ENCODE peak calls at places on chromosomes 11 and 22, in five cellular contexts. U is cardiac fibroblast; G is CD8-positive, alpha-beta memory T cell; I is HEK293T; N is SHP77. H is an unnamed sample.

GRCh38 chr11:59802639-59803176 is 7.9 kb downstream of the MRPL16 start:
- DNase-seq in U (peak), I (peak), G (peak), N (no peak), H (peak)

GRCh38 chr22:37431811-37432707 is 4.8 kb upstream of the ELFN2 start:
- DNase-seq in I (no peak), G (no peak), N (no peak), U (peak), H (peak)

GRCh38 chr22:24985824-24986214 is 33.3 kb downstream of the KIAA1671 start:
- DNase-seq in U (peak), I (no peak), G (no peak), N (no peak), H (peak)

GRCh38 chr11:83671295-83671694 is 385.1 kb upstream of the CCDC90B start:
- DNase-seq in I (no peak), U (no peak), G (no peak), N (no peak), H (peak)

GRCh38 chr22:46007848-46008261 is 30.9 kb upstream of the WNT7B start:
- DNase-seq in G (no peak), N (peak), I (no peak), U (peak), H (no peak)

GRCh38 chr11:64742940-64743590 is 877 bp downstream of the RASGRP2 start:
- DNase-seq in U (peak), G (peak), I (peak), N (no peak), H (peak)

GRCh38 chr22:32823024-32823730 is 21.7 kb downstream of the TIMP3 start:
- DNase-seq in U (peak), N (peak), I (peak), G (no peak), H (peak)

GRCh38 chr22:29936186-29936585 is 53.2 kb downstream of the MTMR3 start:
- DNase-seq in U (no peak), G (no peak), I (no peak), N (no peak), H (no peak)

GRCh38 chr11:37108436-37109204 is 510.6 kb upstream of the RAG2 start:
- DNase-seq in N (no peak), G (no peak), I (no peak), U (peak), H (peak)

GRCh38 chr22:25497269-25497668 is 67.2 kb upstream of the GRK3 start:
- DNase-seq in I (no peak), U (peak), N (no peak), G (no peak), H (no peak)